ENCODE peak calls at places on chromosome 6, in four cellular contexts. One of them, this sample, is unnamed.

GRCh38 chr6:52063584-52064400 is 23.6 kb downstream of the PKHD1 start:
- DNase-seq in K562: peak
- DNase-seq in SK-N-SH: peak
- DNase-seq in H1: peak
- DNase-seq in this sample: peak

GRCh38 chr6:37871616-37872384 is 52.3 kb downstream of the ZFAND3 start:
- DNase-seq in SK-N-SH: no peak
- DNase-seq in K562: no peak
- DNase-seq in H1: no peak
- DNase-seq in this sample: no peak

GRCh38 chr6:48744948-48745347 is 634.0 kb upstream of the PTCHD4 start:
- DNase-seq in SK-N-SH: no peak
- DNase-seq in H1: no peak
- DNase-seq in K562: no peak
- DNase-seq in this sample: no peak

GRCh38 chr6:115613488-115613887 is 447.2 kb downstream of the FRK start:
- DNase-seq in H1: no peak
- DNase-seq in K562: no peak
- DNase-seq in SK-N-SH: no peak
- DNase-seq in this sample: no peak

GRCh38 chr6:111468329-111469012 is 14.5 kb downstream of the REV3L start:
- DNase-seq in H1: no peak
- DNase-seq in SK-N-SH: no peak
- DNase-seq in K562: no peak
- DNase-seq in this sample: no peak

GRCh38 chr6:170388113-170388512 is 81.6 kb downstream of the FAM120B start:
- DNase-seq in K562: no peak
- DNase-seq in H1: no peak
- DNase-seq in SK-N-SH: peak
- DNase-seq in this sample: no peak

GRCh38 chr6:110688661-110689268 is 126.5 kb downstream of the CDK19 start:
- DNase-seq in K562: no peak
- DNase-seq in SK-N-SH: no peak
- DNase-seq in H1: no peak
- DNase-seq in this sample: no peak

GRCh38 chr6:143236151-143236788 is 175.6 kb downstream of the AIG1 start:
- DNase-seq in K562: no peak
- DNase-seq in SK-N-SH: peak
- DNase-seq in H1: no peak
- DNase-seq in this sample: no peak

GRCh38 chr6:81925201-81925600 is 172.7 kb upstream of the TENT5A start:
- DNase-seq in H1: no peak
- DNase-seq in SK-N-SH: no peak
- DNase-seq in K562: no peak
- DNase-seq in this sample: no peak

GRCh38 chr6:125363010-125363359 is 61.2 kb upstream of the HDDC2 start:
- DNase-seq in SK-N-SH: peak
- DNase-seq in K562: no peak
- DNase-seq in H1: peak
- DNase-seq in this sample: no peak

GRCh38 chr6:53361549-53362031 is 12.8 kb upstream of the ELOVL5 start:
- DNase-seq in K562: no peak
- DNase-seq in H1: no peak
- DNase-seq in SK-N-SH: no peak
- DNase-seq in this sample: peak

GRCh38 chr6:167702241-167702827 is 124.4 kb upstream of the AFDN start:
- DNase-seq in H1: no peak
- DNase-seq in K562: no peak
- DNase-seq in SK-N-SH: no peak
- DNase-seq in this sample: no peak

GRCh38 chr6:140253096-140253495 is 878.6 kb upstream of the CITED2 start:
- DNase-seq in SK-N-SH: no peak
- DNase-seq in K562: no peak
- DNase-seq in H1: no peak
- DNase-seq in this sample: no peak

GRCh38 chr6:83176256-83176655 is 16.8 kb downstream of the PGM3 start:
- DNase-seq in SK-N-SH: no peak
- DNase-seq in H1: no peak
- DNase-seq in K562: no peak
- DNase-seq in this sample: no peak

GRCh38 chr6:93394471-93394870 is 24.9 kb downstream of the EPHA7 start:
- DNase-seq in H1: no peak
- DNase-seq in K562: no peak
- DNase-seq in SK-N-SH: no peak
- DNase-seq in this sample: no peak

GRCh38 chr6:138647006-138647405 is 126.6 kb upstream of the CCDC28A start:
- DNase-seq in K562: no peak
- DNase-seq in H1: no peak
- DNase-seq in SK-N-SH: no peak
- DNase-seq in this sample: no peak

GRCh38 chr6:87826376-87826775 is 124.3 kb upstream of the AKIRIN2 start:
- DNase-seq in SK-N-SH: no peak
- DNase-seq in H1: no peak
- DNase-seq in K562: no peak
- DNase-seq in this sample: no peak

GRCh38 chr6:99330159-99330558 is 19.3 kb downstream of the FAXC start:
- DNase-seq in K562: peak
- DNase-seq in SK-N-SH: peak
- DNase-seq in H1: no peak
- DNase-seq in this sample: peak

GRCh38 chr6:141562801-141563763 is 569.6 kb upstream of the GJE1 start:
- DNase-seq in H1: no peak
- DNase-seq in SK-N-SH: peak
- DNase-seq in K562: peak
- DNase-seq in this sample: peak

GRCh38 chr6:135722679-135723078 is 128.8 kb upstream of the PDE7B start:
- DNase-seq in SK-N-SH: no peak
- DNase-seq in K562: no peak
- DNase-seq in H1: no peak
- DNase-seq in this sample: no peak

GRCh38 chr6:129748901-129749748 is 39.1 kb upstream of the ARHGAP18 start:
- DNase-seq in SK-N-SH: no peak
- DNase-seq in K562: no peak
- DNase-seq in H1: no peak
- DNase-seq in this sample: no peak

GRCh38 chr6:165096209-165096608 is 213.2 kb downstream of the C6orf118 start:
- DNase-seq in K562: no peak
- DNase-seq in SK-N-SH: no peak
- DNase-seq in H1: no peak
- DNase-seq in this sample: no peak

GRCh38 chr6:35601331-35602132 is 87.2 kb downstream of the FKBP5 start:
- DNase-seq in K562: no peak
- DNase-seq in SK-N-SH: peak
- DNase-seq in H1: peak
- DNase-seq in this sample: no peak

GRCh38 chr6:74574794-74575193 is 631.1 kb downstream of the COL12A1 start:
- DNase-seq in SK-N-SH: peak
- DNase-seq in K562: peak
- DNase-seq in H1: no peak
- DNase-seq in this sample: no peak

GRCh38 chr6:102766946-102767345 is 1373.4 kb downstream of the GRIK2 start:
- DNase-seq in H1: no peak
- DNase-seq in SK-N-SH: no peak
- DNase-seq in K562: no peak
- DNase-seq in this sample: no peak

GRCh38 chr6:42898891-42899361 is 16.9 kb upstream of the PTCRA start:
- DNase-seq in SK-N-SH: peak
- DNase-seq in K562: peak
- DNase-seq in H1: no peak
- DNase-seq in this sample: no peak

GRCh38 chr6:8494730-8495129 is 59.4 kb upstream of the SLC35B3 start:
- DNase-seq in H1: no peak
- DNase-seq in K562: no peak
- DNase-seq in SK-N-SH: no peak
- DNase-seq in this sample: no peak

GRCh38 chr6:8499540-8499939 is 64.2 kb upstream of the SLC35B3 start:
- DNase-seq in K562: no peak
- DNase-seq in SK-N-SH: peak
- DNase-seq in H1: no peak
- DNase-seq in this sample: no peak
- TF ChIP-seq NRF1 in K562: no peak
- TF ChIP-seq NRF1 in SK-N-SH: no peak
- TF ChIP-seq NRF1 in H1: no peak
- TF ChIP-seq NRF1 in this sample: no peak

GRCh38 chr6:151009576-151009975 is 144.1 kb downstream of the MTHFD1L start:
- DNase-seq in H1: peak
- DNase-seq in K562: no peak
- DNase-seq in SK-N-SH: no peak
- DNase-seq in this sample: no peak
- TF ChIP-seq NRF1 in H1: no peak
- TF ChIP-seq NRF1 in K562: no peak
- TF ChIP-seq NRF1 in SK-N-SH: no peak
- TF ChIP-seq NRF1 in this sample: no peak

GRCh38 chr6:160111812-160112211 is 9.8 kb upstream of the SLC22A1 start:
- DNase-seq in H1: peak
- DNase-seq in SK-N-SH: no peak
- DNase-seq in K562: no peak
- DNase-seq in this sample: no peak

GRCh38 chr6:160118620-160119234 is 2.9 kb upstream of the SLC22A1 start:
- DNase-seq in H1: no peak
- DNase-seq in SK-N-SH: no peak
- DNase-seq in K562: no peak
- DNase-seq in this sample: no peak

GRCh38 chr6:160116411-160116810 is 5.2 kb upstream of the SLC22A1 start:
- DNase-seq in SK-N-SH: no peak
- DNase-seq in K562: no peak
- DNase-seq in H1: no peak
- DNase-seq in this sample: no peak

GRCh38 chr6:160112628-160113294 is 8.9 kb upstream of the SLC22A1 start:
- DNase-seq in SK-N-SH: no peak
- DNase-seq in H1: no peak
- DNase-seq in K562: no peak
- DNase-seq in this sample: no peak

GRCh38 chr6:160115421-160115820 is 6.2 kb upstream of the SLC22A1 start:
- DNase-seq in SK-N-SH: no peak
- DNase-seq in H1: no peak
- DNase-seq in K562: no peak
- DNase-seq in this sample: no peak
- TF ChIP-seq NRF1 in SK-N-SH: no peak
- TF ChIP-seq NRF1 in H1: no peak
- TF ChIP-seq NRF1 in K562: no peak
- TF ChIP-seq NRF1 in this sample: no peak

DNA sequence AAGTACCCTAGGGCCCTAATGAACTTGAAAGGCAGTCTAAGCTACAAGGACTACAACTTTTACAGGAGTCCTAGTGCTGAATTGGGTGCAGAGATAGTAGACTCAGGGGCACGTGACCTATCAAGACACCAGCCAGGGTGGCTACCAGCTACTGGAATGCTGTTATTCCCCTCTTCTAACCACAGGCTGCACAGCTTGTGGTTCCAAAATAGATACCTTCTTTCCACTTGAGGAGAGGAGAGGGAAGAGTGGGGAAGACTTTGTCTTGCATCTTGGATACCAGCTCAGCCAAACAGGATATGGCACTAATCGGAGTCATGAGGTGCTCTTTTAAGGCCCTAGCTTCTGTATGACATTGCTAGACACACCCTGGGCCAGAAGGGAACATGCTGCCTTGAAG is 60.0 kb upstream of the MTRF1L start:
- DNase-seq in K562: no peak
- DNase-seq in SK-N-SH: no peak
- DNase-seq in H1: no peak
- DNase-seq in this sample: no peak
- TF ChIP-seq NRF1 in K562: no peak
- TF ChIP-seq NRF1 in SK-N-SH: no peak
- TF ChIP-seq NRF1 in H1: no peak
- TF ChIP-seq NRF1 in this sample: no peak

GRCh38 chr6:39421383-39422225 is 99.1 kb upstream of the KCNK16 start:
- DNase-seq in SK-N-SH: no peak
- DNase-seq in K562: no peak
- DNase-seq in H1: no peak
- DNase-seq in this sample: no peak
- TF ChIP-seq NRF1 in SK-N-SH: no peak
- TF ChIP-seq NRF1 in K562: no peak
- TF ChIP-seq NRF1 in H1: no peak
- TF ChIP-seq NRF1 in this sample: no peak

DNA sequence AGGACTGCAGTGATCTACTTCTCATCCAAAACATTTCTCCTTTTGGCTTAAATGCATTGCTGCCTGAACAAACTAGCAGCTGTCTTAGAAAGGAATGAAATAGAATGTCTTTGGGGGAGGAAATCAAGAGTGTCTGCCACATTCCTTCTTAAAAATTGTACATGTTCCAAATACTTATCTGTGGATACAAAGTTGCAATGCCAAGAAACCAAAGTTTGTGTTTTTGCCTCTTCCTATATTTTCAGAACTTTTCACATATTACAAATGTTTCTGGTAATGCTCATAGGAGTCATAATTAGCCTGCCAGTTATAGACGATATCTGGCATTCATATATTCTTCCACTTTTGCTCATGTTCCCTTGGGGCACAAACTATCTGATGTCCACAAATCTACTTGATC is 165.5 kb upstream of the BMP5 start:
- DNase-seq in K562: no peak
- DNase-seq in H1: no peak
- DNase-seq in SK-N-SH: no peak
- DNase-seq in this sample: no peak
- TF ChIP-seq NRF1 in K562: no peak
- TF ChIP-seq NRF1 in H1: no peak
- TF ChIP-seq NRF1 in SK-N-SH: no peak
- TF ChIP-seq NRF1 in this sample: no peak

This sample was measured in GM12878.